ENCODE peak calls at places on chromosomes 11 and 22, in six cellular contexts. G is Peyer's patch, V is IMR-90, D is A549, R is HCT116, Z is testis. B is an unnamed sample.

GRCh38 chr11:27216268-27217149 is 146.5 kb downstream of the CCDC34 start:
- DNase-seq in G (no peak), V (peak; percentile 75), D (no peak), R (no peak), Z (peak; percentile 75), B (no peak)

GRCh38 chr22:19361501-19362103 is 69.9 kb downstream of the HIRA start:
- DNase-seq in G (peak; percentile 74), V (no peak), D (no peak), R (no peak), Z (no peak), B (no peak)

GRCh38 chr11:45922425-45923082 is at the start of gene LARGE2:
- DNase-seq in G (no peak), V (no peak), D (peak; percentile 48), R (no peak), Z (no peak), B (no peak)

GRCh38 chr11:45473491-45473890 is 187.3 kb upstream of the SYT13 start:
- DNase-seq in G (peak; percentile 27), V (no peak), D (no peak), R (no peak), Z (no peak), B (no peak)

GRCh38 chr11:44708063-44708462 is 18.7 kb upstream of the TSPAN18 start:
- DNase-seq in G (no peak), V (no peak), D (no peak), R (no peak), Z (peak; percentile 59), B (no peak)

GRCh38 chr11:60040109-60040508 is at the start of gene OOSP2:
- DNase-seq in G (no peak), V (no peak), D (no peak), R (no peak), Z (no peak), B (no peak)

GRCh38 chr22:20571531-20572007 is 64.2 kb downstream of the MED15 start:
- DNase-seq in G (peak; percentile 73), V (no peak), D (peak; percentile 28), R (no peak), Z (no peak), B (no peak)

GRCh38 chr11:76638267-76639197 is 32.0 kb downstream of the LRRC32 start:
- DNase-seq in G (peak; percentile 30), V (no peak), D (no peak), R (no peak), Z (no peak), B (no peak)

GRCh38 chr22:23094695-23095466 is 24.6 kb downstream of the GNAZ start:
- DNase-seq in G (no peak), V (no peak), D (no peak), R (no peak), Z (no peak), B (no peak)

GRCh38 chr11:108635106-108635505 is 29.8 kb upstream of the DDX10 start:
- DNase-seq in G (no peak), V (peak; percentile 16), D (no peak), R (no peak), Z (no peak), B (no peak)

GRCh38 chr11:122399375-122399774 is 256.1 kb upstream of the UBASH3B start:
- DNase-seq in G (no peak), V (no peak), D (no peak), R (no peak), Z (no peak), B (no peak)

GRCh38 chr11:1419811-1420210 is 30.1 kb downstream of the BRSK2 start:
- DNase-seq in G (no peak), V (no peak), D (no peak), R (no peak), Z (no peak), B (no peak)

GRCh38 chr11:113350646-113351045 is 36.3 kb downstream of the TTC12 start:
- DNase-seq in G (no peak), V (no peak), D (no peak), R (no peak), Z (no peak), B (no peak)

GRCh38 chr11:76185931-76186401 is 20.3 kb downstream of the WNT11 start:
- DNase-seq in G (no peak), V (no peak), D (no peak), R (no peak), Z (peak; percentile 77), B (peak; percentile 21)

GRCh38 chr11:121112498-121113455 is 11.7 kb downstream of the TECTA start:
- DNase-seq in G (peak; percentile 60), V (peak; percentile 82), D (peak; percentile 51), R (peak; percentile 35), Z (peak; percentile 78), B (peak; percentile 55)

GRCh38 chr11:14179126-14179820 is 179.7 kb downstream of the RRAS2 start:
- DNase-seq in G (no peak), V (peak; percentile 22), D (no peak), R (no peak), Z (no peak), B (no peak)

GRCh38 chr11:86668929-86669328 is 3.5 kb downstream of the ME3 start:
- DNase-seq in G (no peak), V (no peak), D (no peak), R (no peak), Z (no peak), B (no peak)

GRCh38 chr11:2699185-2699530 is 636 bp downstream of the KCNQ1OT1 start:
- DNase-seq in G (peak; percentile 58), V (peak; percentile 9), D (peak; percentile 35), R (no peak), Z (peak; percentile 28), B (peak; percentile 15)

GRCh38 chr11:2777396-2777795 is 77.6 kb upstream of the KCNQ1OT1 start:
- DNase-seq in G (peak; percentile 36), V (peak; percentile 34), D (peak; percentile 65), R (no peak), Z (peak; percentile 7), B (no peak)

GRCh38 chr11:70298243-70298915 is 27.9 kb downstream of the PPFIA1 start:
- DNase-seq in G (peak; percentile 19), V (peak; percentile 46), D (no peak), R (no peak), Z (no peak), B (no peak)

GRCh38 chr11:3001496-3001895 is 9.4 kb upstream of the NAP1L4 start:
- DNase-seq in G (peak; percentile 45), V (no peak), D (no peak), R (no peak), Z (no peak), B (no peak)

GRCh38 chr22:24728790-24729637 is 45.5 kb downstream of the PIWIL3 start:
- DNase-seq in G (no peak), V (peak; percentile 74), D (no peak), R (no peak), Z (peak; percentile 81), B (peak; percentile 58)

GRCh38 chr11:30573951-30574350 is 12.2 kb downstream of the MPPED2 start:
- DNase-seq in G (no peak), V (peak; percentile 64), D (no peak), R (no peak), Z (no peak), B (no peak)

GRCh38 chr11:28739489-28740280 is 631.5 kb downstream of the METTL15 start:
- DNase-seq in G (no peak), V (no peak), D (no peak), R (no peak), Z (no peak), B (no peak)

GRCh38 chr11:13942908-13943505 is 19.5 kb upstream of the SPON1 start:
- DNase-seq in G (no peak), V (peak; percentile 24), D (no peak), R (peak; percentile 32), Z (no peak), B (no peak)

GRCh38 chr22:21690401-21690801 is 24.6 kb downstream of the PPIL2 start:
- DNase-seq in G (no peak), V (no peak), D (no peak), R (no peak), Z (no peak), B (no peak)

GRCh38 chr22:45314054-45314721 is 4.5 kb downstream of the FAM118A start:
- DNase-seq in G (no peak), V (no peak), D (no peak), R (no peak), Z (no peak), B (no peak)
- H3K4me1 ChIP-seq in G (peaks cover 7% of the 10 kb centered on the region), V (peaks cover 21% of the 10 kb centered on the region), D (no peaks in the 10 kb centered on the region), R (peaks cover 17% of the 10 kb centered on the region), Z (peaks cover 38% of the 10 kb centered on the region), B (peaks cover 15% of the 10 kb centered on the region)

DNA sequence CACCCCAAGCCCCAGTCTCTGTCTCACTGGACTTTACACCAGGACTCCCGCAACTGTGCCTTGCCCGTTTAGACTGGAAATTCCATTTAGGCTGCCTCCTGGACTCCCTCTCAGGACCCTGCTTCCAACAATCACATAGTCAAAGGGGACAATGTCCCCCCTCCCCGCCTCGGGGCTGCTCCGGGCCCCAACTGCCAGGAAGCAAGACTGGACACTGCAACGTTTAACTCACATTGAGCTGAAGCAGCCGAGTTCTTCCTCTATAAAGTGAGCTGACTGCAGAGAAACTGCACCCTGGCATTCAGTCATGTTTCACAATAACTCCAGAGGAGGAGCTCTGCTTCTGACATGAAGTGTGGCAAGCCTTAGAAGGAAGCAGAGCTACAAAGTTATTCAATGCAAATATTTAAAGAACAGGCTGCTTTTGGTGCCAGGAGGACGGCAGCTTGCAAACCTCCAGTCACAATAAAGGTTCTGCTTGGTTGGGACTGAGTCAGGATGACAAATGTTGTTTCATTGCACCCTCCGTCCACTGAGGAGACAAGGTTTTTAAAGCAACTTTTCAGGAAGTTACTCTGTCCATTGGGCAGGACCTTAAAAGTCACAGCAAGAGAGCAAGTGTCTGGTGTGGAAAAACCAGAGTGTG is 19.9 kb downstream of the PACSIN2 start:
- DNase-seq in G (peak; percentile 71), V (peak; percentile 94), D (peak; percentile 71), R (no peak), Z (peak; percentile 46), B (peak; percentile 59)
- TF ChIP-seq POLR2A in G (peak; percentile 49), V (peak; percentile 57), D (peak; percentile 37), R (no peak), Z (no peak), B (no peak)

GRCh38 chr11:19933801-19934488 is 221.3 kb downstream of the NAV2 start:
- DNase-seq in G (no peak), V (no peak), D (no peak), R (no peak), Z (no peak), B (no peak)
- H3K4me1 ChIP-seq in G (no peaks in the 10 kb centered on the region), V (peaks cover 14% of the 10 kb centered on the region), D (peaks cover 12% of the 10 kb centered on the region), R (no peaks in the 10 kb centered on the region), Z (peaks cover 4% of the 10 kb centered on the region), B (no peaks in the 10 kb centered on the region)

GRCh38 chr22:29799217-29799680 is 32.1 kb downstream of the UQCR10 start:
- DNase-seq in G (peak; percentile 82), V (peak; percentile 94), D (peak; percentile 78), R (peak; percentile 58), Z (peak; percentile 78), B (peak; percentile 79)
- TF ChIP-seq POLR2A in G (no peak), V (no peak), D (no peak), R (no peak), Z (no peak), B (no peak)

GRCh38 chr22:35911877-35912276 is 116.7 kb downstream of the RBFOX2 start:
- DNase-seq in G (no peak), V (no peak), D (no peak), R (no peak), Z (no peak), B (no peak)
- H3K4me1 ChIP-seq in G (no peaks in the 10 kb centered on the region), V (peaks cover 10% of the 10 kb centered on the region), D (peaks cover 39% of the 10 kb centered on the region), R (peaks cover 28% of the 10 kb centered on the region), Z (peaks cover 43% of the 10 kb centered on the region), B (peaks cover 21% of the 10 kb centered on the region)

GRCh38 chr11:19160839-19161238 is 40.9 kb downstream of the CSRP3 start:
- DNase-seq in G (no peak), V (no peak), D (no peak), R (no peak), Z (no peak), B (no peak)
- TF ChIP-seq POLR2A in G (no peak), V (no peak), D (no peak), R (no peak), Z (no peak), B (no peak)